ENCODE peak calls at places on chromosome 20, in eight cellular contexts. M is Peyer's patch, W is GM12865, Y is choroid plexus epithelial cell, B is brain microvascular endothelial cell, L is dorsolateral prefrontal cortex, Z is ovary, A is body of pancreas. O is an unnamed sample.

GRCh38 chr20:12965880-12966270 is 42.9 kb upstream of the SPTLC3 start:
- DNase-seq in M (no peak), W (no peak), Y (no peak), B (no peak), L (no peak), Z (no peak), A (no peak), O (no peak)

GRCh38 chr20:10381477-10381876 is 52.5 kb downstream of the MKKS start:
- DNase-seq in M (no peak), W (peak; percentile 12), Y (no peak), B (no peak), L (no peak), Z (no peak), A (no peak), O (no peak)

GRCh38 chr20:22582386-22582959 is 1.9 kb downstream of the FOXA2 start:
- DNase-seq in M (no peak), W (no peak), Y (no peak), B (no peak), L (no peak), Z (no peak), A (peak; percentile 33), O (no peak)

GRCh38 chr20:41428285-41428684 is 61.7 kb upstream of the EMILIN3 start:
- DNase-seq in M (no peak), W (no peak), Y (peak; percentile 91), B (peak; percentile 74), L (no peak), Z (no peak), A (no peak), O (no peak)

GRCh38 chr20:20213722-20214121 is 154.2 kb upstream of the INSM1 start:
- DNase-seq in M (no peak), W (no peak), Y (no peak), B (no peak), L (no peak), Z (no peak), A (no peak), O (no peak)

GRCh38 chr20:43459022-43459942 is 1.6 kb downstream of the SRSF6 start:
- DNase-seq in M (peak; percentile 57), W (no peak), Y (peak; percentile 41), B (peak; percentile 12), L (no peak), Z (peak; percentile 55), A (no peak), O (no peak)

GRCh38 chr20:17377222-17377621 is 150.4 kb downstream of the PCSK2 start:
- DNase-seq in M (no peak), W (peak; percentile 39), Y (no peak), B (no peak), L (no peak), Z (no peak), A (no peak), O (no peak)

GRCh38 chr20:63356511-63356910 is 4.6 kb downstream of the CHRNA4 start:
- DNase-seq in M (no peak), W (no peak), Y (no peak), B (no peak), L (no peak), Z (no peak), A (no peak), O (no peak)

GRCh38 chr20:1333462-1334369 is 4.8 kb upstream of the SDCBP2 start:
- DNase-seq in M (peak; percentile 36), W (no peak), Y (no peak), B (no peak), L (no peak), Z (no peak), A (no peak), O (no peak)

GRCh38 chr20:10217517-10218410 is 866 bp upstream of the SNAP25 start:
- DNase-seq in M (no peak), W (no peak), Y (peak; percentile 98), B (peak; percentile 84), L (peak; percentile 89), Z (peak; percentile 86), A (peak; percentile 37), O (peak; percentile 81)

GRCh38 chr20:63441777-63442493 is 30.5 kb downstream of the KCNQ2 start:
- DNase-seq in M (peak; percentile 60), W (peak; percentile 60), Y (peak; percentile 32), B (peak; percentile 34), L (peak; percentile 86), Z (no peak), A (peak; percentile 51), O (no peak)

GRCh38 chr20:58794510-58795180 is 56.1 kb downstream of the GNAS-AS1 start:
- DNase-seq in M (no peak), W (no peak), Y (no peak), B (no peak), L (no peak), Z (no peak), A (no peak), O (no peak)

GRCh38 chr20:32028647-32029372 is 18.6 kb downstream of the CCM2L start:
- DNase-seq in M (no peak), W (no peak), Y (peak; percentile 20), B (no peak), L (no peak), Z (no peak), A (no peak), O (no peak)

GRCh38 chr20:21503345-21503744 is 10.5 kb downstream of the NKX2-2 start:
- DNase-seq in M (no peak), W (peak; percentile 91), Y (peak; percentile 28), B (peak; percentile 51), L (no peak), Z (no peak), A (no peak), O (no peak)

GRCh38 chr20:39146394-39146793 is 184.2 kb downstream of the DHX35 start:
- DNase-seq in M (no peak), W (no peak), Y (no peak), B (no peak), L (no peak), Z (no peak), A (no peak), O (no peak)

GRCh38 chr20:49286689-49287551 is 9.1 kb upstream of the ZNFX1 start:
- DNase-seq in M (no peak), W (peak; percentile 33), Y (no peak), B (no peak), L (no peak), Z (no peak), A (no peak), O (no peak)

GRCh38 chr20:41697861-41698559 is 79.8 kb upstream of the CHD6 start:
- DNase-seq in M (peak; percentile 50), W (peak; percentile 36), Y (peak; percentile 63), B (peak; percentile 48), L (no peak), Z (no peak), A (no peak), O (no peak)

GRCh38 chr20:11748436-11748835 is 169.3 kb upstream of the BTBD3 start:
- DNase-seq in M (no peak), W (no peak), Y (no peak), B (no peak), L (no peak), Z (no peak), A (no peak), O (no peak)

GRCh38 chr20:10131612-10132345 is 86.9 kb upstream of the SNAP25 start:
- DNase-seq in M (no peak), W (no peak), Y (peak; percentile 80), B (peak; percentile 55), L (peak; percentile 88), Z (peak; percentile 80), A (peak; percentile 74), O (peak; percentile 52)

GRCh38 chr20:22430154-22430745 is 154.1 kb downstream of the FOXA2 start:
- DNase-seq in M (no peak), W (no peak), Y (no peak), B (no peak), L (no peak), Z (no peak), A (no peak), O (no peak)

GRCh38 chr20:63268671-63269439 is 3.8 kb upstream of the ARFGAP1 start:
- DNase-seq in M (no peak), W (no peak), Y (no peak), B (no peak), L (no peak), Z (no peak), A (no peak), O (no peak)

GRCh38 chr20:568097-568864 is 24.7 kb upstream of the CSNK2A1 start:
- DNase-seq in M (peak; percentile 27), W (no peak), Y (no peak), B (no peak), L (no peak), Z (no peak), A (no peak), O (no peak)

GRCh38 chr20:34362502-34363061 is 491 bp upstream of the ITCH start:
- DNase-seq in M (no peak), W (peak; percentile 6), Y (no peak), B (no peak), L (no peak), Z (peak; percentile 32), A (no peak), O (no peak)
- H3K4me3 ChIP-seq in M (peak overlapping the region; percentile 71), W (peak overlapping the region; percentile 88), Y (peak overlapping the region; percentile 92), B (peak overlapping the region; percentile 90), L (peak overlapping the region; percentile 97), Z (peak overlapping the region; percentile 85), A (no peak overlapping the region), O (peak overlapping the region; percentile 90)

GRCh38 chr20:2778602-2779321 is 21.7 kb downstream of the CPXM1 start:
- DNase-seq in M (peak; percentile 30), W (peak; percentile 47), Y (no peak), B (no peak), L (no peak), Z (no peak), A (no peak), O (no peak)

GRCh38 chr20:2783908-2784566 is 16.4 kb downstream of the CPXM1 start:
- DNase-seq in M (no peak), W (no peak), Y (no peak), B (no peak), L (no peak), Z (no peak), A (no peak), O (no peak)

GRCh38 chr20:2775139-2775538 is 25.3 kb downstream of the CPXM1 start:
- DNase-seq in M (no peak), W (no peak), Y (no peak), B (no peak), L (no peak), Z (no peak), A (no peak), O (no peak)

DNA sequence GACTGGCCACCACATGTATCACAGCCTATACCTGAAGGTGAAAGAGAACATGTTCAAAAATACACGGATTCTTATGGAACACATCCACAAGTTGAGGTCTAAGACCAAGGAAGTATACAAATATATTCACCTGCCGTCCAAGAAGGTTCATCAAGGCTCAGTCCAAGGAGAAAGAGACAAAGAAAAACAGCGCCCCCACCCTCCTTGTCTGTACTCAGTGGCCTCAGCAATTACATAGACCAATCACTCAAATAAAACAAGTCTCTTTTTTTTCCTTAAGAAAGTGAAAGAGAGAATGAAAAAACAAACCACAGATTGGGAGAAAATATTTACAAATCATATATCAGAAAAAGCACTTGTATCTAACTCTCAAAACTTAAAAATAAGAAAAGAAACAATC is 19.5 kb downstream of the CPXM1 start:
- DNase-seq in M (no peak), W (no peak), Y (no peak), B (no peak), L (no peak), Z (no peak), A (no peak), O (no peak)
- TF ChIP-seq CTCF in M (no peak), W (no peak), Y (no peak), B (peak; percentile 11), L (no peak), Z (no peak), A (no peak), O (peak; percentile 3)

GRCh38 chr20:57265649-57266250 is 691 bp downstream of the BMP7 start:
- DNase-seq in M (no peak), W (no peak), Y (no peak), B (no peak), L (no peak), Z (no peak), A (peak; percentile 24), O (no peak)
- H3K4me3 ChIP-seq in M (peak overlapping the region; percentile 8), W (no peak overlapping the region), Y (no peak overlapping the region), B (no peak overlapping the region), L (peak overlapping the region; percentile 65), Z (no peak overlapping the region), A (no peak overlapping the region), O (no peak overlapping the region)

GRCh38 chr20:4092136-4092479 is 76.8 kb upstream of the RNF24 start:
- DNase-seq in M (peak; percentile 25), W (no peak), Y (no peak), B (no peak), L (no peak), Z (no peak), A (no peak), O (no peak)
- TF ChIP-seq CTCF in M (no peak), W (no peak), Y (no peak), B (no peak), L (no peak), Z (no peak), A (no peak), O (no peak)

O was measured in retinal pigment epithelial cell.